ENCODE peak calls at places on chromosomes 4 and X, in eight cellular contexts. T, J, G, S, M, Y, Z and Q are unnamed samples.
A peak's percentile ranks its signal among the peaks of the same experiment; 100 is the strongest.

GRCh38 chr4:134278675-134279074 is 77.1 kb upstream of the PABPC4L start:
- DNase-seq in Z (no peak), M (no peak), G (no peak), J (no peak), Y (no peak), T (no peak), S (no peak), Q (no peak)

GRCh38 chrX:6004529-6004928 is 224.1 kb downstream of the NLGN4X start:
- DNase-seq in Y (no peak), J (no peak), M (no peak), G (no peak), Z (no peak), T (no peak), S (peak; percentile 0), Q (no peak)

GRCh38 chr4:24659241-24659961 is 75.0 kb upstream of the DHX15 start:
- DNase-seq in T (no peak), M (no peak), G (no peak), S (peak; percentile 34), J (no peak), Z (no peak), Y (no peak), Q (no peak)

GRCh38 chrX:48573690-48574269 is 504 bp upstream of the RBM3 start:
- DNase-seq in M (peak; percentile 29), Y (no peak), Z (no peak), T (peak; percentile 42), J (no peak), S (peak; percentile 62), G (no peak), Q (peak; percentile 81)

GRCh38 chr4:19945979-19946380 is 305.7 kb upstream of the SLIT2 start:
- DNase-seq in J (peak; percentile 72), T (no peak), Z (peak; percentile 79), S (peak; percentile 96), G (no peak), M (no peak), Y (no peak), Q (no peak)

GRCh38 chrX:40153335-40154221 is 55.8 kb upstream of the BCOR start:
- DNase-seq in S (no peak), T (peak; percentile 41), G (no peak), Z (peak; percentile 23), J (peak; percentile 38), Y (peak; percentile 54), M (peak; percentile 68), Q (peak; percentile 80)

GRCh38 chrX:69493193-69493592 is 10.9 kb upstream of the NALF2 start:
- DNase-seq in J (peak; percentile 29), M (peak; percentile 22), G (peak; percentile 49), S (peak; percentile 19), Z (no peak), Y (peak; percentile 57), T (peak; percentile 11), Q (peak; percentile 15)

GRCh38 chr4:26780524-26780923 is 80.1 kb upstream of the STIM2 start:
- DNase-seq in Y (no peak), T (no peak), Z (peak; percentile 27), J (peak; percentile 6), S (peak; percentile 46), M (no peak), G (no peak), Q (no peak)

GRCh38 chr4:107857741-107858140 is 33.0 kb downstream of the SGMS2 start:
- DNase-seq in T (no peak), S (no peak), G (no peak), J (no peak), M (no peak), Z (no peak), Y (no peak), Q (peak; percentile 45)

GRCh38 chrX:56794831-56795230 is 65.8 kb downstream of the NBDY start:
- DNase-seq in J (no peak), Y (no peak), M (no peak), S (no peak), T (no peak), Z (no peak), G (no peak), Q (no peak)

GRCh38 chr4:8218371-8219050 is 19.4 kb downstream of the SH3TC1 start:
- DNase-seq in M (no peak), Z (no peak), G (no peak), Y (no peak), J (no peak), S (no peak), T (no peak), Q (peak; percentile 84)